ENCODE peak calls at places on chromosomes 6 and 20, in seven cellular contexts. One of them, this sample, is unnamed.

GRCh38 chr6:125099211-125100017 is 54.2 kb upstream of the TPD52L1 start:
- DNase-seq in HFFc6: peak
- DNase-seq in amniotic stem cell: no peak
- DNase-seq in activated CD8-positive, alpha-beta memory T cell treated with anti-CD3 and anti-CD28 coated beads for 24 hours: no peak
- DNase-seq in lung: peak
- DNase-seq in activated naive CD4-positive, alpha-beta T cell treated with anti-CD3 and anti-CD28 coated beads for 36 hours: peak
- DNase-seq in glomerular endothelial cell: no peak
- DNase-seq in this sample: no peak

GRCh38 chr6:27752038-27752885 is 159.9 kb downstream of the OR2B2 start:
- DNase-seq in HFFc6: peak
- DNase-seq in amniotic stem cell: peak
- DNase-seq in activated CD8-positive, alpha-beta memory T cell treated with anti-CD3 and anti-CD28 coated beads for 24 hours: peak
- DNase-seq in lung: peak
- DNase-seq in activated naive CD4-positive, alpha-beta T cell treated with anti-CD3 and anti-CD28 coated beads for 36 hours: peak
- DNase-seq in glomerular endothelial cell: peak
- DNase-seq in this sample: peak

GRCh38 chr20:44309763-44310663 is 989 bp downstream of the FITM2 start:
- DNase-seq in HFFc6: peak
- DNase-seq in amniotic stem cell: peak
- DNase-seq in activated CD8-positive, alpha-beta memory T cell treated with anti-CD3 and anti-CD28 coated beads for 24 hours: no peak
- DNase-seq in lung: no peak
- DNase-seq in activated naive CD4-positive, alpha-beta T cell treated with anti-CD3 and anti-CD28 coated beads for 36 hours: peak
- DNase-seq in glomerular endothelial cell: no peak
- DNase-seq in this sample: peak

GRCh38 chr20:64115171-64115911 is 8.0 kb upstream of the NPBWR2 start:
- DNase-seq in HFFc6: no peak
- DNase-seq in amniotic stem cell: no peak
- DNase-seq in activated CD8-positive, alpha-beta memory T cell treated with anti-CD3 and anti-CD28 coated beads for 24 hours: peak
- DNase-seq in lung: no peak
- DNase-seq in activated naive CD4-positive, alpha-beta T cell treated with anti-CD3 and anti-CD28 coated beads for 36 hours: no peak
- DNase-seq in glomerular endothelial cell: no peak
- DNase-seq in this sample: no peak

GRCh38 chr6:106097368-106098231 is 11.5 kb downstream of the PRDM1 start:
- DNase-seq in HFFc6: peak
- DNase-seq in amniotic stem cell: no peak
- DNase-seq in activated CD8-positive, alpha-beta memory T cell treated with anti-CD3 and anti-CD28 coated beads for 24 hours: peak
- DNase-seq in lung: no peak
- DNase-seq in activated naive CD4-positive, alpha-beta T cell treated with anti-CD3 and anti-CD28 coated beads for 36 hours: peak
- DNase-seq in glomerular endothelial cell: no peak
- DNase-seq in this sample: no peak

GRCh38 chr6:136737343-136738177 is 54.7 kb downstream of the MAP3K5 start:
- DNase-seq in HFFc6: no peak
- DNase-seq in amniotic stem cell: no peak
- DNase-seq in activated CD8-positive, alpha-beta memory T cell treated with anti-CD3 and anti-CD28 coated beads for 24 hours: no peak
- DNase-seq in lung: no peak
- DNase-seq in activated naive CD4-positive, alpha-beta T cell treated with anti-CD3 and anti-CD28 coated beads for 36 hours: no peak
- DNase-seq in glomerular endothelial cell: no peak
- DNase-seq in this sample: no peak

GRCh38 chr20:33647603-33648395 is 14.3 kb upstream of the C20orf144 start:
- DNase-seq in HFFc6: peak
- DNase-seq in amniotic stem cell: no peak
- DNase-seq in activated CD8-positive, alpha-beta memory T cell treated with anti-CD3 and anti-CD28 coated beads for 24 hours: no peak
- DNase-seq in lung: no peak
- DNase-seq in activated naive CD4-positive, alpha-beta T cell treated with anti-CD3 and anti-CD28 coated beads for 36 hours: no peak
- DNase-seq in glomerular endothelial cell: no peak
- DNase-seq in this sample: peak

GRCh38 chr6:149311766-149312165 is 5.7 kb upstream of the TAB2 start:
- DNase-seq in HFFc6: no peak
- DNase-seq in amniotic stem cell: no peak
- DNase-seq in activated CD8-positive, alpha-beta memory T cell treated with anti-CD3 and anti-CD28 coated beads for 24 hours: no peak
- DNase-seq in lung: no peak
- DNase-seq in activated naive CD4-positive, alpha-beta T cell treated with anti-CD3 and anti-CD28 coated beads for 36 hours: no peak
- DNase-seq in glomerular endothelial cell: no peak
- DNase-seq in this sample: no peak

GRCh38 chr6:38509713-38510112 is 130.0 kb downstream of the BTBD9 start:
- DNase-seq in HFFc6: peak
- DNase-seq in amniotic stem cell: no peak
- DNase-seq in activated CD8-positive, alpha-beta memory T cell treated with anti-CD3 and anti-CD28 coated beads for 24 hours: no peak
- DNase-seq in lung: no peak
- DNase-seq in activated naive CD4-positive, alpha-beta T cell treated with anti-CD3 and anti-CD28 coated beads for 36 hours: no peak
- DNase-seq in glomerular endothelial cell: no peak
- DNase-seq in this sample: peak

GRCh38 chr6:142942805-142943227 is 2.2 kb downstream of the HIVEP2 start:
- DNase-seq in HFFc6: peak
- DNase-seq in amniotic stem cell: peak
- DNase-seq in activated CD8-positive, alpha-beta memory T cell treated with anti-CD3 and anti-CD28 coated beads for 24 hours: no peak
- DNase-seq in lung: no peak
- DNase-seq in activated naive CD4-positive, alpha-beta T cell treated with anti-CD3 and anti-CD28 coated beads for 36 hours: no peak
- DNase-seq in glomerular endothelial cell: no peak
- DNase-seq in this sample: no peak

GRCh38 chr6:28368522-28368921 is 18.8 kb downstream of the ZKSCAN3 start:
- DNase-seq in HFFc6: no peak
- DNase-seq in amniotic stem cell: no peak
- DNase-seq in activated CD8-positive, alpha-beta memory T cell treated with anti-CD3 and anti-CD28 coated beads for 24 hours: no peak
- DNase-seq in lung: no peak
- DNase-seq in activated naive CD4-positive, alpha-beta T cell treated with anti-CD3 and anti-CD28 coated beads for 36 hours: no peak
- DNase-seq in glomerular endothelial cell: no peak
- DNase-seq in this sample: no peak

GRCh38 chr20:33531047-33531877 is 41.4 kb downstream of the CBFA2T2 start:
- DNase-seq in HFFc6: no peak
- DNase-seq in amniotic stem cell: peak
- DNase-seq in activated CD8-positive, alpha-beta memory T cell treated with anti-CD3 and anti-CD28 coated beads for 24 hours: no peak
- DNase-seq in lung: no peak
- DNase-seq in activated naive CD4-positive, alpha-beta T cell treated with anti-CD3 and anti-CD28 coated beads for 36 hours: no peak
- DNase-seq in glomerular endothelial cell: no peak
- DNase-seq in this sample: no peak

GRCh38 chr6:42978793-42979522 is at the start of gene PEX6:
- DNase-seq in HFFc6: peak
- DNase-seq in amniotic stem cell: peak
- DNase-seq in activated CD8-positive, alpha-beta memory T cell treated with anti-CD3 and anti-CD28 coated beads for 24 hours: peak
- DNase-seq in lung: peak
- DNase-seq in activated naive CD4-positive, alpha-beta T cell treated with anti-CD3 and anti-CD28 coated beads for 36 hours: peak
- DNase-seq in glomerular endothelial cell: no peak
- DNase-seq in this sample: no peak

GRCh38 chr6:37173573-37174195 is 3.7 kb downstream of the PIM1 start:
- DNase-seq in HFFc6: no peak
- DNase-seq in amniotic stem cell: no peak
- DNase-seq in activated CD8-positive, alpha-beta memory T cell treated with anti-CD3 and anti-CD28 coated beads for 24 hours: peak
- DNase-seq in lung: no peak
- DNase-seq in activated naive CD4-positive, alpha-beta T cell treated with anti-CD3 and anti-CD28 coated beads for 36 hours: peak
- DNase-seq in glomerular endothelial cell: no peak
- DNase-seq in this sample: no peak

GRCh38 chr6:16370943-16371342 is 132.6 kb downstream of the GMPR start:
- DNase-seq in HFFc6: no peak
- DNase-seq in amniotic stem cell: no peak
- DNase-seq in activated CD8-positive, alpha-beta memory T cell treated with anti-CD3 and anti-CD28 coated beads for 24 hours: no peak
- DNase-seq in lung: no peak
- DNase-seq in activated naive CD4-positive, alpha-beta T cell treated with anti-CD3 and anti-CD28 coated beads for 36 hours: no peak
- DNase-seq in glomerular endothelial cell: no peak
- DNase-seq in this sample: no peak

GRCh38 chr6:166687538-166688259 is 60.6 kb upstream of the RPS6KA2 start:
- DNase-seq in HFFc6: no peak
- DNase-seq in amniotic stem cell: no peak
- DNase-seq in activated CD8-positive, alpha-beta memory T cell treated with anti-CD3 and anti-CD28 coated beads for 24 hours: no peak
- DNase-seq in lung: no peak
- DNase-seq in activated naive CD4-positive, alpha-beta T cell treated with anti-CD3 and anti-CD28 coated beads for 36 hours: no peak
- DNase-seq in glomerular endothelial cell: no peak
- DNase-seq in this sample: no peak

GRCh38 chr6:150485559-150486517 is 113.8 kb upstream of the PLEKHG1 start:
- DNase-seq in HFFc6: no peak
- DNase-seq in amniotic stem cell: no peak
- DNase-seq in activated CD8-positive, alpha-beta memory T cell treated with anti-CD3 and anti-CD28 coated beads for 24 hours: no peak
- DNase-seq in lung: no peak
- DNase-seq in activated naive CD4-positive, alpha-beta T cell treated with anti-CD3 and anti-CD28 coated beads for 36 hours: no peak
- DNase-seq in glomerular endothelial cell: peak
- DNase-seq in this sample: no peak

GRCh38 chr6:35259946-35260626 is 551 bp downstream of the ZNF76 start:
- DNase-seq in HFFc6: peak
- DNase-seq in amniotic stem cell: no peak
- DNase-seq in activated CD8-positive, alpha-beta memory T cell treated with anti-CD3 and anti-CD28 coated beads for 24 hours: peak
- DNase-seq in lung: peak
- DNase-seq in activated naive CD4-positive, alpha-beta T cell treated with anti-CD3 and anti-CD28 coated beads for 36 hours: peak
- DNase-seq in glomerular endothelial cell: no peak
- DNase-seq in this sample: no peak

GRCh38 chr20:46875059-46875458 is 19.6 kb upstream of the EYA2 start:
- DNase-seq in HFFc6: no peak
- DNase-seq in amniotic stem cell: no peak
- DNase-seq in activated CD8-positive, alpha-beta memory T cell treated with anti-CD3 and anti-CD28 coated beads for 24 hours: no peak
- DNase-seq in lung: no peak
- DNase-seq in activated naive CD4-positive, alpha-beta T cell treated with anti-CD3 and anti-CD28 coated beads for 36 hours: no peak
- DNase-seq in glomerular endothelial cell: no peak
- DNase-seq in this sample: no peak

GRCh38 chr6:158707826-158708225 is 58.0 kb downstream of the SYTL3 start:
- DNase-seq in HFFc6: no peak
- DNase-seq in amniotic stem cell: no peak
- DNase-seq in activated CD8-positive, alpha-beta memory T cell treated with anti-CD3 and anti-CD28 coated beads for 24 hours: no peak
- DNase-seq in lung: no peak
- DNase-seq in activated naive CD4-positive, alpha-beta T cell treated with anti-CD3 and anti-CD28 coated beads for 36 hours: no peak
- DNase-seq in glomerular endothelial cell: no peak
- DNase-seq in this sample: no peak

GRCh38 chr6:28981391-28981832 is 23.7 kb downstream of the ZNF311 start:
- DNase-seq in HFFc6: peak
- DNase-seq in amniotic stem cell: no peak
- DNase-seq in activated CD8-positive, alpha-beta memory T cell treated with anti-CD3 and anti-CD28 coated beads for 24 hours: peak
- DNase-seq in lung: peak
- DNase-seq in activated naive CD4-positive, alpha-beta T cell treated with anti-CD3 and anti-CD28 coated beads for 36 hours: peak
- DNase-seq in glomerular endothelial cell: peak
- DNase-seq in this sample: peak

GRCh38 chr20:22342410-22342809 is 242.0 kb downstream of the FOXA2 start:
- DNase-seq in HFFc6: no peak
- DNase-seq in amniotic stem cell: no peak
- DNase-seq in activated CD8-positive, alpha-beta memory T cell treated with anti-CD3 and anti-CD28 coated beads for 24 hours: no peak
- DNase-seq in lung: no peak
- DNase-seq in activated naive CD4-positive, alpha-beta T cell treated with anti-CD3 and anti-CD28 coated beads for 36 hours: no peak
- DNase-seq in glomerular endothelial cell: no peak
- DNase-seq in this sample: no peak

GRCh38 chr6:125477141-125477540 is 175.4 kb upstream of the HDDC2 start:
- DNase-seq in HFFc6: no peak
- DNase-seq in amniotic stem cell: no peak
- DNase-seq in activated CD8-positive, alpha-beta memory T cell treated with anti-CD3 and anti-CD28 coated beads for 24 hours: no peak
- DNase-seq in lung: no peak
- DNase-seq in activated naive CD4-positive, alpha-beta T cell treated with anti-CD3 and anti-CD28 coated beads for 36 hours: no peak
- DNase-seq in glomerular endothelial cell: no peak
- DNase-seq in this sample: no peak